ENCODE peak calls at places on chromosomes 5 and 9, in six cellular contexts. One of them, this sample, is unnamed.

GRCh38 chr5:113606298-113607134 is 93.0 kb downstream of the YTHDC2 start:
- DNase-seq in effector memory CD4-positive, alpha-beta T cell: no peak
- DNase-seq in endothelial cell: peak; percentile 66
- DNase-seq in posterior cingulate gyrus: peak; percentile 83
- DNase-seq in AG08396: peak; percentile 48
- DNase-seq in activated CD8-positive, alpha-beta memory T cell treated with anti-CD3 and anti-CD28 coated beads for 1 hour: no peak
- DNase-seq in this sample: peak; percentile 27

GRCh38 chr5:112025729-112026128 is 268.7 kb upstream of the NREP start:
- DNase-seq in effector memory CD4-positive, alpha-beta T cell: no peak
- DNase-seq in endothelial cell: no peak
- DNase-seq in posterior cingulate gyrus: no peak
- DNase-seq in AG08396: no peak
- DNase-seq in activated CD8-positive, alpha-beta memory T cell treated with anti-CD3 and anti-CD28 coated beads for 1 hour: no peak
- DNase-seq in this sample: no peak

GRCh38 chr5:1387059-1387755 is 42.3 kb upstream of the CLPTM1L start:
- DNase-seq in effector memory CD4-positive, alpha-beta T cell: no peak
- DNase-seq in endothelial cell: no peak
- DNase-seq in posterior cingulate gyrus: peak; percentile 88
- DNase-seq in AG08396: no peak
- DNase-seq in activated CD8-positive, alpha-beta memory T cell treated with anti-CD3 and anti-CD28 coated beads for 1 hour: no peak
- DNase-seq in this sample: no peak

GRCh38 chr9:110578896-110579752 is at the start of gene SVEP1:
- DNase-seq in effector memory CD4-positive, alpha-beta T cell: no peak
- DNase-seq in endothelial cell: peak; percentile 45
- DNase-seq in posterior cingulate gyrus: peak; percentile 95
- DNase-seq in AG08396: peak; percentile 53
- DNase-seq in activated CD8-positive, alpha-beta memory T cell treated with anti-CD3 and anti-CD28 coated beads for 1 hour: no peak
- DNase-seq in this sample: peak; percentile 68

GRCh38 chr5:150511641-150512367 is 3.9 kb downstream of the NDST1 start:
- DNase-seq in effector memory CD4-positive, alpha-beta T cell: no peak
- DNase-seq in endothelial cell: peak; percentile 46
- DNase-seq in posterior cingulate gyrus: peak; percentile 87
- DNase-seq in AG08396: peak; percentile 61
- DNase-seq in activated CD8-positive, alpha-beta memory T cell treated with anti-CD3 and anti-CD28 coated beads for 1 hour: no peak
- DNase-seq in this sample: no peak

GRCh38 chr5:88190106-88190834 is 78.4 kb downstream of the TMEM161B start:
- DNase-seq in effector memory CD4-positive, alpha-beta T cell: no peak
- DNase-seq in endothelial cell: no peak
- DNase-seq in posterior cingulate gyrus: peak; percentile 86
- DNase-seq in AG08396: no peak
- DNase-seq in activated CD8-positive, alpha-beta memory T cell treated with anti-CD3 and anti-CD28 coated beads for 1 hour: no peak
- DNase-seq in this sample: no peak

GRCh38 chr5:57577432-57578175 is 95.0 kb upstream of the ACTBL2 start:
- DNase-seq in effector memory CD4-positive, alpha-beta T cell: no peak
- DNase-seq in endothelial cell: no peak
- DNase-seq in posterior cingulate gyrus: no peak
- DNase-seq in AG08396: no peak
- DNase-seq in activated CD8-positive, alpha-beta memory T cell treated with anti-CD3 and anti-CD28 coated beads for 1 hour: no peak
- DNase-seq in this sample: no peak

GRCh38 chr9:129362287-129363098 is 184.4 kb upstream of the IER5L start:
- DNase-seq in effector memory CD4-positive, alpha-beta T cell: no peak
- DNase-seq in endothelial cell: no peak
- DNase-seq in posterior cingulate gyrus: peak; percentile 37
- DNase-seq in AG08396: no peak
- DNase-seq in activated CD8-positive, alpha-beta memory T cell treated with anti-CD3 and anti-CD28 coated beads for 1 hour: no peak
- DNase-seq in this sample: no peak

GRCh38 chr9:130991227-130992058 is 17.5 kb upstream of the LAMC3 start:
- DNase-seq in effector memory CD4-positive, alpha-beta T cell: no peak
- DNase-seq in endothelial cell: no peak
- DNase-seq in posterior cingulate gyrus: no peak
- DNase-seq in AG08396: no peak
- DNase-seq in activated CD8-positive, alpha-beta memory T cell treated with anti-CD3 and anti-CD28 coated beads for 1 hour: no peak
- DNase-seq in this sample: no peak

GRCh38 chr5:136025900-136026299 is 2.9 kb upstream of the TGFBI start:
- DNase-seq in effector memory CD4-positive, alpha-beta T cell: no peak
- DNase-seq in endothelial cell: no peak
- DNase-seq in posterior cingulate gyrus: no peak
- DNase-seq in AG08396: no peak
- DNase-seq in activated CD8-positive, alpha-beta memory T cell treated with anti-CD3 and anti-CD28 coated beads for 1 hour: no peak
- DNase-seq in this sample: no peak

GRCh38 chr9:134738869-134739659 is 97.5 kb downstream of the COL5A1 start:
- DNase-seq in effector memory CD4-positive, alpha-beta T cell: no peak
- DNase-seq in endothelial cell: peak; percentile 89
- DNase-seq in posterior cingulate gyrus: peak; percentile 97
- DNase-seq in AG08396: peak; percentile 87
- DNase-seq in activated CD8-positive, alpha-beta memory T cell treated with anti-CD3 and anti-CD28 coated beads for 1 hour: peak; percentile 7
- DNase-seq in this sample: peak; percentile 86

GRCh38 chr5:151819830-151820229 is 48.1 kb downstream of the G3BP1 start:
- DNase-seq in effector memory CD4-positive, alpha-beta T cell: no peak
- DNase-seq in endothelial cell: no peak
- DNase-seq in posterior cingulate gyrus: no peak
- DNase-seq in AG08396: no peak
- DNase-seq in activated CD8-positive, alpha-beta memory T cell treated with anti-CD3 and anti-CD28 coated beads for 1 hour: no peak
- DNase-seq in this sample: no peak

GRCh38 chr9:98500337-98500919 is 208.3 kb downstream of the GABBR2 start:
- DNase-seq in effector memory CD4-positive, alpha-beta T cell: no peak
- DNase-seq in endothelial cell: no peak
- DNase-seq in posterior cingulate gyrus: no peak
- DNase-seq in AG08396: no peak
- DNase-seq in activated CD8-positive, alpha-beta memory T cell treated with anti-CD3 and anti-CD28 coated beads for 1 hour: no peak
- DNase-seq in this sample: no peak

GRCh38 chr5:94196959-94197358 is 421.4 kb downstream of the KIAA0825 start:
- DNase-seq in effector memory CD4-positive, alpha-beta T cell: no peak
- DNase-seq in endothelial cell: no peak
- DNase-seq in posterior cingulate gyrus: no peak
- DNase-seq in AG08396: no peak
- DNase-seq in activated CD8-positive, alpha-beta memory T cell treated with anti-CD3 and anti-CD28 coated beads for 1 hour: no peak
- DNase-seq in this sample: no peak

GRCh38 chr9:137482094-137482781 is 23.1 kb upstream of the NSMF start:
- DNase-seq in effector memory CD4-positive, alpha-beta T cell: no peak
- DNase-seq in endothelial cell: no peak
- DNase-seq in posterior cingulate gyrus: peak; percentile 82
- DNase-seq in AG08396: peak; percentile 84
- DNase-seq in activated CD8-positive, alpha-beta memory T cell treated with anti-CD3 and anti-CD28 coated beads for 1 hour: no peak
- DNase-seq in this sample: no peak

GRCh38 chr5:10695759-10696543 is 65.1 kb downstream of the DAP start:
- DNase-seq in effector memory CD4-positive, alpha-beta T cell: no peak
- DNase-seq in endothelial cell: no peak
- DNase-seq in posterior cingulate gyrus: no peak
- DNase-seq in AG08396: no peak
- DNase-seq in activated CD8-positive, alpha-beta memory T cell treated with anti-CD3 and anti-CD28 coated beads for 1 hour: no peak
- DNase-seq in this sample: no peak

GRCh38 chr5:111454198-111454606 is 58.1 kb downstream of the STARD4 start:
- DNase-seq in effector memory CD4-positive, alpha-beta T cell: no peak
- DNase-seq in endothelial cell: no peak
- DNase-seq in posterior cingulate gyrus: no peak
- DNase-seq in AG08396: no peak
- DNase-seq in activated CD8-positive, alpha-beta memory T cell treated with anti-CD3 and anti-CD28 coated beads for 1 hour: no peak
- DNase-seq in this sample: peak; percentile 8

GRCh38 chr5:1805736-1806135 is 4.5 kb downstream of the NDUFS6 start:
- DNase-seq in effector memory CD4-positive, alpha-beta T cell: no peak
- DNase-seq in endothelial cell: no peak
- DNase-seq in posterior cingulate gyrus: peak; percentile 55
- DNase-seq in AG08396: no peak
- DNase-seq in activated CD8-positive, alpha-beta memory T cell treated with anti-CD3 and anti-CD28 coated beads for 1 hour: no peak
- DNase-seq in this sample: no peak

GRCh38 chr9:97479496-97480159 is 21.8 kb upstream of the TMOD1 start:
- DNase-seq in effector memory CD4-positive, alpha-beta T cell: no peak
- DNase-seq in endothelial cell: no peak
- DNase-seq in posterior cingulate gyrus: no peak
- DNase-seq in AG08396: no peak
- DNase-seq in activated CD8-positive, alpha-beta memory T cell treated with anti-CD3 and anti-CD28 coated beads for 1 hour: no peak
- DNase-seq in this sample: no peak

GRCh38 chr9:93473411-93473810 is 20.0 kb upstream of the FAM120AOS start:
- DNase-seq in effector memory CD4-positive, alpha-beta T cell: no peak
- DNase-seq in endothelial cell: no peak
- DNase-seq in posterior cingulate gyrus: no peak
- DNase-seq in AG08396: no peak
- DNase-seq in activated CD8-positive, alpha-beta memory T cell treated with anti-CD3 and anti-CD28 coated beads for 1 hour: no peak
- DNase-seq in this sample: no peak

GRCh38 chr9:107410045-107410819 is 79.3 kb downstream of the KLF4 start:
- DNase-seq in effector memory CD4-positive, alpha-beta T cell: no peak
- DNase-seq in endothelial cell: no peak
- DNase-seq in posterior cingulate gyrus: no peak
- DNase-seq in AG08396: no peak
- DNase-seq in activated CD8-positive, alpha-beta memory T cell treated with anti-CD3 and anti-CD28 coated beads for 1 hour: no peak
- DNase-seq in this sample: no peak

GRCh38 chr9:134028076-134028475 is 2.8 kb downstream of the BRD3OS start:
- DNase-seq in effector memory CD4-positive, alpha-beta T cell: no peak
- DNase-seq in endothelial cell: no peak
- DNase-seq in posterior cingulate gyrus: peak; percentile 57
- DNase-seq in AG08396: no peak
- DNase-seq in activated CD8-positive, alpha-beta memory T cell treated with anti-CD3 and anti-CD28 coated beads for 1 hour: no peak
- DNase-seq in this sample: no peak

GRCh38 chr9:26770821-26771220 is 121.8 kb downstream of the CAAP1 start:
- DNase-seq in effector memory CD4-positive, alpha-beta T cell: no peak
- DNase-seq in endothelial cell: no peak
- DNase-seq in posterior cingulate gyrus: no peak
- DNase-seq in AG08396: no peak
- DNase-seq in activated CD8-positive, alpha-beta memory T cell treated with anti-CD3 and anti-CD28 coated beads for 1 hour: no peak
- DNase-seq in this sample: no peak

GRCh38 chr9:94868462-94868861 is 142.0 kb downstream of the AOPEP start:
- DNase-seq in effector memory CD4-positive, alpha-beta T cell: no peak
- DNase-seq in endothelial cell: no peak
- DNase-seq in posterior cingulate gyrus: no peak
- DNase-seq in AG08396: no peak
- DNase-seq in activated CD8-positive, alpha-beta memory T cell treated with anti-CD3 and anti-CD28 coated beads for 1 hour: no peak
- DNase-seq in this sample: no peak

GRCh38 chr9:106893088-106893487 is 30.1 kb downstream of the ZNF462 start:
- DNase-seq in effector memory CD4-positive, alpha-beta T cell: no peak
- DNase-seq in endothelial cell: no peak
- DNase-seq in posterior cingulate gyrus: no peak
- DNase-seq in AG08396: no peak
- DNase-seq in activated CD8-positive, alpha-beta memory T cell treated with anti-CD3 and anti-CD28 coated beads for 1 hour: no peak
- DNase-seq in this sample: no peak

GRCh38 chr9:8946461-8946860 is 1146.9 kb upstream of the DMAC1 start:
- DNase-seq in effector memory CD4-positive, alpha-beta T cell: no peak
- DNase-seq in endothelial cell: no peak
- DNase-seq in posterior cingulate gyrus: no peak
- DNase-seq in AG08396: no peak
- DNase-seq in activated CD8-positive, alpha-beta memory T cell treated with anti-CD3 and anti-CD28 coated beads for 1 hour: no peak
- DNase-seq in this sample: no peak

GRCh38 chr5:93790401-93790800 is 49.0 kb upstream of the POU5F2 start:
- DNase-seq in effector memory CD4-positive, alpha-beta T cell: no peak
- DNase-seq in endothelial cell: no peak
- DNase-seq in posterior cingulate gyrus: no peak
- DNase-seq in AG08396: peak; percentile 43
- DNase-seq in activated CD8-positive, alpha-beta memory T cell treated with anti-CD3 and anti-CD28 coated beads for 1 hour: no peak
- DNase-seq in this sample: no peak

GRCh38 chr5:33507426-33507825 is 66.7 kb downstream of the TARS1 start:
- DNase-seq in effector memory CD4-positive, alpha-beta T cell: no peak
- DNase-seq in endothelial cell: no peak
- DNase-seq in posterior cingulate gyrus: no peak
- DNase-seq in AG08396: no peak
- DNase-seq in activated CD8-positive, alpha-beta memory T cell treated with anti-CD3 and anti-CD28 coated beads for 1 hour: no peak
- DNase-seq in this sample: no peak

GRCh38 chr9:31799953-31800609 is 584.4 kb upstream of the ACO1 start:
- DNase-seq in effector memory CD4-positive, alpha-beta T cell: no peak
- DNase-seq in endothelial cell: peak; percentile 15
- DNase-seq in posterior cingulate gyrus: no peak
- DNase-seq in AG08396: no peak
- DNase-seq in activated CD8-positive, alpha-beta memory T cell treated with anti-CD3 and anti-CD28 coated beads for 1 hour: no peak
- DNase-seq in this sample: no peak

GRCh38 chr5:133859073-133859472 is 109.4 kb downstream of the C5orf15 start:
- DNase-seq in effector memory CD4-positive, alpha-beta T cell: no peak
- DNase-seq in endothelial cell: no peak
- DNase-seq in posterior cingulate gyrus: no peak
- DNase-seq in AG08396: no peak
- DNase-seq in activated CD8-positive, alpha-beta memory T cell treated with anti-CD3 and anti-CD28 coated beads for 1 hour: no peak
- DNase-seq in this sample: no peak

GRCh38 chr9:14323969-14324366 is 10.0 kb upstream of the NFIB start:
- DNase-seq in effector memory CD4-positive, alpha-beta T cell: no peak
- DNase-seq in endothelial cell: no peak
- DNase-seq in posterior cingulate gyrus: no peak
- DNase-seq in AG08396: no peak
- DNase-seq in activated CD8-positive, alpha-beta memory T cell treated with anti-CD3 and anti-CD28 coated beads for 1 hour: no peak
- DNase-seq in this sample: no peak

GRCh38 chr9:21465859-21466518 is 16.1 kb downstream of the IFNE start:
- DNase-seq in effector memory CD4-positive, alpha-beta T cell: no peak
- DNase-seq in endothelial cell: peak; percentile 43
- DNase-seq in posterior cingulate gyrus: no peak
- DNase-seq in AG08396: peak; percentile 55
- DNase-seq in activated CD8-positive, alpha-beta memory T cell treated with anti-CD3 and anti-CD28 coated beads for 1 hour: no peak
- DNase-seq in this sample: peak; percentile 6

GRCh38 chr9:122248448-122248865 is 16.2 kb downstream of the RBM18 start:
- DNase-seq in effector memory CD4-positive, alpha-beta T cell: no peak
- DNase-seq in endothelial cell: no peak
- DNase-seq in posterior cingulate gyrus: no peak
- DNase-seq in AG08396: no peak
- DNase-seq in activated CD8-positive, alpha-beta memory T cell treated with anti-CD3 and anti-CD28 coated beads for 1 hour: no peak
- DNase-seq in this sample: no peak

GRCh38 chr9:128026255-128027165 is 40.6 kb downstream of the NAIF1 start:
- DNase-seq in effector memory CD4-positive, alpha-beta T cell: peak; percentile 85
- DNase-seq in endothelial cell: no peak
- DNase-seq in posterior cingulate gyrus: no peak
- DNase-seq in AG08396: no peak
- DNase-seq in activated CD8-positive, alpha-beta memory T cell treated with anti-CD3 and anti-CD28 coated beads for 1 hour: peak; percentile 48
- DNase-seq in this sample: no peak

GRCh38 chr9:38041564-38042267 is 27.3 kb downstream of the SHB start:
- DNase-seq in effector memory CD4-positive, alpha-beta T cell: no peak
- DNase-seq in endothelial cell: no peak
- DNase-seq in posterior cingulate gyrus: no peak
- DNase-seq in AG08396: no peak
- DNase-seq in activated CD8-positive, alpha-beta memory T cell treated with anti-CD3 and anti-CD28 coated beads for 1 hour: no peak
- DNase-seq in this sample: no peak

GRCh38 chr9:6645153-6646027 is at the start of gene GLDC:
- DNase-seq in effector memory CD4-positive, alpha-beta T cell: peak; percentile 9
- DNase-seq in endothelial cell: peak; percentile 53
- DNase-seq in posterior cingulate gyrus: peak; percentile 90
- DNase-seq in AG08396: no peak
- DNase-seq in activated CD8-positive, alpha-beta memory T cell treated with anti-CD3 and anti-CD28 coated beads for 1 hour: peak; percentile 9
- DNase-seq in this sample: peak; percentile 68

GRCh38 chr5:114311943-114312342 is 49.9 kb upstream of the KCNN2 start:
- DNase-seq in effector memory CD4-positive, alpha-beta T cell: no peak
- DNase-seq in endothelial cell: no peak
- DNase-seq in posterior cingulate gyrus: no peak
- DNase-seq in AG08396: no peak
- DNase-seq in activated CD8-positive, alpha-beta memory T cell treated with anti-CD3 and anti-CD28 coated beads for 1 hour: no peak
- DNase-seq in this sample: peak; percentile 10